ENCODE peak calls at places on chromosomes 16 and 17, in ten cellular contexts. T, X, M, N, J, U, S, R, I and O are unnamed samples.
A peak's percentile ranks its signal among the peaks of the same experiment; 100 is the strongest.

GRCh38 chr17:17048106-17048505 is 5.8 kb downstream of the MPRIP start:
- DNase-seq in J (peak; percentile 11), S (no peak), U (no peak), X (no peak), T (no peak), I (no peak), R (no peak), N (no peak), M (no peak), O (no peak)

GRCh38 chr16:85331685-85332084 is 219.4 kb upstream of the CIBAR2 start:
- DNase-seq in S (no peak), R (no peak), I (no peak), T (no peak), N (no peak), X (no peak), J (peak; percentile 52), U (peak; percentile 82), M (no peak), O (no peak)

GRCh38 chr16:14505846-14506245 is 124.2 kb downstream of the PARN start:
- DNase-seq in T (no peak), I (no peak), J (no peak), S (peak; percentile 78), M (peak; percentile 41), U (no peak), X (no peak), R (no peak), N (peak; percentile 90), O (peak; percentile 62)

GRCh38 chr17:29592850-29593545 is at the start of gene ANKRD13B:
- DNase-seq in U (peak; percentile 74), N (no peak), M (no peak), T (peak; percentile 56), R (peak; percentile 82), J (no peak), S (no peak), I (no peak), X (no peak), O (no peak)

GRCh38 chr16:89193021-89193575 is 7.2 kb downstream of the SLC22A31 start:
- DNase-seq in T (peak; percentile 75), S (peak; percentile 88), N (peak; percentile 91), R (no peak), J (peak; percentile 62), X (peak; percentile 78), M (peak; percentile 93), U (peak; percentile 65), I (no peak), O (peak; percentile 77)

GRCh38 chr17:80769936-80770625 is 221.6 kb upstream of the CHMP6 start:
- DNase-seq in S (no peak), M (no peak), J (no peak), I (no peak), X (no peak), R (no peak), N (no peak), U (no peak), T (no peak), O (no peak)

GRCh38 chr16:266258-267164 is 9.2 kb downstream of the RGS11 start:
- DNase-seq in N (no peak), J (no peak), T (no peak), R (no peak), M (no peak), U (no peak), S (no peak), X (no peak), I (no peak), O (no peak)

GRCh38 chr17:71530227-71530626 is 590.6 kb upstream of the SOX9 start:
- DNase-seq in N (peak; percentile 0), I (no peak), U (no peak), X (no peak), J (no peak), M (peak; percentile 33), R (no peak), S (no peak), T (no peak), O (no peak)

GRCh38 chr16:56356276-56357241 is 68.8 kb downstream of the AMFR start:
- DNase-seq in M (peak; percentile 82), N (peak; percentile 80), I (peak; percentile 76), U (peak; percentile 82), R (peak; percentile 88), J (peak; percentile 82), X (peak; percentile 86), T (peak; percentile 85), S (peak; percentile 89), O (peak; percentile 83)

GRCh38 chr16:4780235-4780634 is 7.9 kb downstream of the SEPTIN12 start:
- DNase-seq in R (no peak), X (no peak), J (no peak), M (no peak), N (peak; percentile 36), T (no peak), I (no peak), S (no peak), U (no peak), O (no peak)

GRCh38 chr17:46917041-46917440 is 5.9 kb upstream of the GOSR2 start:
- DNase-seq in X (no peak), N (no peak), U (no peak), J (no peak), T (no peak), I (no peak), M (no peak), S (no peak), R (no peak), O (no peak)

GRCh38 chr16:75578725-75579124 is 12.5 kb downstream of the GABARAPL2 start:
- DNase-seq in M (no peak), X (no peak), J (no peak), R (no peak), U (no peak), T (no peak), S (no peak), I (no peak), N (peak; percentile 11), O (no peak)

GRCh38 chr16:74837056-74837455 is 62.4 kb upstream of the FA2H start:
- DNase-seq in M (no peak), N (no peak), T (no peak), X (no peak), U (no peak), R (no peak), I (no peak), S (no peak), J (no peak), O (no peak)

GRCh38 chr16:49843758-49844157 is 12.2 kb downstream of the ZNF423 start:
- DNase-seq in I (no peak), X (no peak), N (no peak), J (no peak), T (no peak), S (no peak), R (no peak), U (no peak), M (no peak), O (no peak)

GRCh38 chr17:18237461-18237860 is 12.0 kb downstream of the LLGL1 start:
- DNase-seq in M (no peak), J (no peak), I (no peak), U (no peak), S (no peak), X (no peak), R (no peak), T (no peak), N (no peak), O (no peak)

GRCh38 chr17:65222216-65222738 is 85.1 kb downstream of the RGS9 start:
- DNase-seq in U (no peak), T (no peak), X (no peak), M (peak; percentile 23), S (no peak), N (peak; percentile 49), J (no peak), I (no peak), R (no peak), O (no peak)

GRCh38 chr17:40351185-40352043 is 13.1 kb downstream of the GJD3 start:
- DNase-seq in S (no peak), X (no peak), R (no peak), I (no peak), U (no peak), T (peak; percentile 83), N (no peak), J (no peak), M (no peak), O (no peak)

GRCh38 chr17:19270347-19270950 is 33.3 kb downstream of the EPN2 start:
- DNase-seq in N (no peak), J (no peak), R (no peak), T (no peak), X (no peak), S (no peak), I (no peak), U (peak; percentile 46), M (no peak), O (no peak)
- TF ChIP-seq CTCF in N (no peak), J (no peak), R (no peak), T (no peak), X (no peak), S (peak; percentile 9), I (no peak), U (no peak), M (no peak), O (no peak)

GRCh38 chr16:30186782-30187555 is 3.6 kb downstream of the CORO1A start:
- DNase-seq in U (peak; percentile 88), S (peak; percentile 52), M (peak; percentile 39), J (peak; percentile 87), I (peak; percentile 70), T (peak; percentile 41), R (peak; percentile 61), X (peak; percentile 75), N (peak; percentile 34), O (peak; percentile 39)
- H3K4me3 ChIP-seq in U (no peak overlapping the region), S (no peak overlapping the region), M (no peak overlapping the region), J (peak overlapping the region; percentile 54), I (no peak overlapping the region), T (no peak overlapping the region), R (no peak overlapping the region), X (peak overlapping the region; percentile 72), N (no peak overlapping the region), O (no peak overlapping the region)

DNA sequence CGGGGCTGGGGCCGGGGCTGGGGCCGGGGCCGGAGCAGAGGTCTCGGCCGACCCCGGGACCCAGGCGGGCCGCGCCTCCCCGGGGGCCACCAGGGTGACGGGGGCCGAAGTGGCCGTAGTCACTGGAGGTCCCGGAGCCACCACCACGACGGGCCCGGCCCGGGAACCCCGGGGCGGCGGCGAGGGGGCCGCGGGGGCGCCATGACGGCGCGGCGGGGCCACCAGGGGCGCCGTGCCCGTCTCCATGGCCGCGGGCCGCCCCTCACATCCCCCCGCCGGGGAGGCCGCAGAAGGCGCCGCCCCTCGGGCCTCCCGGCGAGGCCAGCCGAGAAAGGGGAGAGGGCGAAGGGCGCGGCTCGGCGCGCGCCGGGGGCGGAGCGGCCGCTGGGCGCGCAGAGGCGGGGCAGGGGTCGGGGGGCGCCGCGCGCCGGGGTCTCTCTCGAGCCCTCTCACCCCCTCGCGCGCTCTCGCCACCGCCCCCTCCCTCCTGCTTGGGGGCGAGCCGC is 303 bp downstream of the TBC1D10B start:
- DNase-seq in T (no peak), R (no peak), I (no peak), N (no peak), J (no peak), S (no peak), X (no peak), M (peak; percentile 12), U (no peak), O (no peak)
- TF ChIP-seq CTCF in T (no peak), R (peak; percentile 6), I (no peak), N (no peak), J (no peak), S (no peak), X (no peak), M (no peak), U (peak; percentile 3), O (no peak)

DNA sequence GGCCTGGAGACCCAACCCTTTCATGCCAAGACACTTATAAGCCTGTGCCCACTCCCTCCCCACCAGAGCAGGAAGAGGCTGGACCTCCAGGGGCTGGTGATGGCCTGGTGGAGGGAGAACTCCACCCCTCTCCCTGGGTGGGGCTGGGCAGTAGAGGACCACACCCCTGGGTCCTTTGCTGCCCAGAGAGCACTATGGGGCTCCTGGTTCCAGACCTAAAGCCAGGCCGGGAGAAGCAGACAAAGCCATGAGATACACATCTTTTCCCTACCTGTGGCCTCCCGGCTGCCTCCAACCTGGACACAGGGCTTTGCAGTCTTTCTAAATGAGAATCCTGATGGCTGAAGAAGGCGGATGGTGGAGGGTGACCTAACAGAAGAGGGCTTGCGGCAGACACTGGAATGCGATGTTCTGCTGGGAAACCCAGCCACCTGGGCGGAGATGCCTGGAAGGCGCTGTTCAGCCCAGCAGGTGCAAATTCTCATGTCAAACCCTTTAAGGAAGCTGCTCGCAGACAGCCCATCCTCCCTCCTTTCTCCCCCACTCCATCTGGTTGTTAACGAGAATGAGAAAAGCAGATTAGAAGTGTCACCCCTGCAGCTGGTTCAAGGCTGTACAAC is 43.9 kb upstream of the KIFC3 start:
- DNase-seq in U (no peak), S (no peak), X (no peak), I (no peak), N (no peak), T (no peak), J (no peak), M (no peak), R (no peak), O (no peak)
- H3K4me3 ChIP-seq in U (no peak overlapping the region), S (no peak overlapping the region), X (no peak overlapping the region), I (no peak overlapping the region), N (no peak overlapping the region), T (no peak overlapping the region), J (no peak overlapping the region), M (no peak overlapping the region), R (no peak overlapping the region), O (no peak overlapping the region)